ENCODE peak calls at places on chromosomes 13 and 19, in ten cellular contexts. E is endothelial cell of umbilical vein; V is mesendoderm; U is fibroblast of pulmonary artery; K is ovary; N is AML-193; Z is NCI-H460; G is activated CD8-positive, alpha-beta memory T cell treated with anti-CD3 and anti-CD28 coated beads for 1 hour; H is naive thymus-derived CD4-positive, alpha-beta T cell; W is epithelial cell of proximal tubule. L is an unnamed sample.

GRCh38 chr13:55613429-55614187 is 1527.1 kb upstream of the PRR20A start:
- DNase-seq in K (no peak), H (no peak), E (no peak), W (no peak), G (no peak), Z (no peak), U (no peak), N (no peak), V (no peak), L (no peak)

GRCh38 chr13:113207890-113208423 is 512 bp downstream of the PCID2 start:
- DNase-seq in G (no peak), H (peak), E (peak), W (no peak), U (peak), Z (no peak), K (no peak), V (peak), N (peak), L (no peak)

GRCh38 chr13:31956944-31957644 is 74.5 kb upstream of the FRY start:
- DNase-seq in U (no peak), N (no peak), G (no peak), V (no peak), Z (no peak), H (no peak), W (no peak), E (no peak), K (no peak), L (no peak)

GRCh38 chr13:51834581-51835158 is 10.3 kb downstream of the TMEM272 start:
- DNase-seq in V (no peak), K (no peak), E (no peak), H (no peak), W (no peak), G (no peak), U (no peak), N (no peak), Z (no peak), L (no peak)

GRCh38 chr19:40232949-40233810 is 6.7 kb upstream of the CCNP start:
- DNase-seq in K (no peak), Z (no peak), W (no peak), E (no peak), N (no peak), U (no peak), H (no peak), G (no peak), V (no peak), L (no peak)

GRCh38 chr19:40576181-40576584 is 490 bp upstream of the SHKBP1 start:
- DNase-seq in K (peak), G (no peak), H (no peak), W (no peak), V (peak), N (no peak), U (no peak), Z (no peak), E (no peak), L (no peak)

GRCh38 chr19:812049-812816 is 9.5 kb downstream of the PLPPR3 start:
- DNase-seq in K (no peak), W (no peak), N (no peak), V (no peak), H (no peak), G (no peak), U (no peak), E (no peak), Z (no peak), L (no peak)

GRCh38 chr13:47004022-47004421 is 107.2 kb upstream of the HTR2A start:
- DNase-seq in N (no peak), H (no peak), V (peak), G (no peak), U (peak), Z (no peak), K (no peak), E (no peak), W (no peak), L (no peak)

GRCh38 chr19:46373573-46374359 is 26.9 kb downstream of the PPP5C start:
- DNase-seq in E (peak), W (peak), H (no peak), V (peak), U (peak), N (no peak), G (no peak), Z (no peak), K (peak), L (no peak)

GRCh38 chr13:110351636-110352420 is 44.7 kb downstream of the COL4A2 start:
- DNase-seq in K (no peak), Z (no peak), E (no peak), N (no peak), H (no peak), G (no peak), V (no peak), W (no peak), U (no peak), L (no peak)

GRCh38 chr19:373391-374182 is 29.0 kb upstream of the MIER2 start:
- DNase-seq in H (no peak), G (no peak), Z (no peak), K (peak), E (no peak), N (no peak), W (no peak), U (no peak), V (no peak), L (no peak)

GRCh38 chr13:30047154-30047874 is 196.9 kb upstream of the UBL3 start:
- DNase-seq in W (no peak), G (no peak), H (no peak), Z (no peak), U (no peak), N (no peak), E (no peak), K (no peak), V (no peak), L (no peak)

GRCh38 chr13:52085416-52085815 is 43.5 kb downstream of the NEK5 start:
- DNase-seq in E (no peak), K (no peak), U (peak), G (no peak), Z (no peak), N (no peak), W (no peak), H (no peak), V (no peak), L (no peak)

GRCh38 chr13:28537149-28537548 is 42.2 kb upstream of the FLT1 start:
- DNase-seq in Z (no peak), G (no peak), K (no peak), U (no peak), V (no peak), N (peak), W (no peak), H (no peak), E (no peak), L (no peak)

GRCh38 chr13:36788276-36788675 is 30.7 kb upstream of the RFXAP start:
- DNase-seq in Z (no peak), E (no peak), K (no peak), H (no peak), W (no peak), U (no peak), G (no peak), V (no peak), N (no peak), L (no peak)

L was measured in cortex of kidney.